ENCODE peak calls at places on chromosomes 11 and 22, in ten cellular contexts. One of them, this sample, is unnamed.

GRCh38 chr11:124900464-124900863 is 2.8 kb upstream of the ROBO4 start:
- DNase-seq in ovary: peak; percentile 52
- DNase-seq in adrenal gland: peak; percentile 53
- DNase-seq in fibroblast of mammary gland: peak; percentile 93
- DNase-seq in A549: peak; percentile 41
- DNase-seq in cardiac fibroblast: peak; percentile 81
- DNase-seq in astrocyte of the spinal cord: peak; percentile 87
- DNase-seq in body of pancreas: no peak
- DNase-seq in left ventricle myocardium inferior: no peak
- DNase-seq in IMR-90: peak; percentile 93
- DNase-seq in this sample: peak; percentile 50

GRCh38 chr11:64248578-64248977 is 1.8 kb upstream of the PPP1R14B start:
- DNase-seq in ovary: no peak
- DNase-seq in adrenal gland: no peak
- DNase-seq in fibroblast of mammary gland: no peak
- DNase-seq in A549: no peak
- DNase-seq in cardiac fibroblast: no peak
- DNase-seq in astrocyte of the spinal cord: no peak
- DNase-seq in body of pancreas: no peak
- DNase-seq in left ventricle myocardium inferior: no peak
- DNase-seq in IMR-90: no peak
- DNase-seq in this sample: no peak

GRCh38 chr11:106228996-106229395 is 151.5 kb downstream of the AASDHPPT start:
- DNase-seq in ovary: no peak
- DNase-seq in adrenal gland: no peak
- DNase-seq in fibroblast of mammary gland: peak; percentile 29
- DNase-seq in A549: no peak
- DNase-seq in cardiac fibroblast: no peak
- DNase-seq in astrocyte of the spinal cord: no peak
- DNase-seq in body of pancreas: no peak
- DNase-seq in left ventricle myocardium inferior: no peak
- DNase-seq in IMR-90: no peak
- DNase-seq in this sample: no peak

GRCh38 chr11:104443387-104443786 is 279.4 kb upstream of the PDGFD start:
- DNase-seq in ovary: no peak
- DNase-seq in adrenal gland: no peak
- DNase-seq in fibroblast of mammary gland: no peak
- DNase-seq in A549: no peak
- DNase-seq in cardiac fibroblast: peak; percentile 43
- DNase-seq in astrocyte of the spinal cord: no peak
- DNase-seq in body of pancreas: no peak
- DNase-seq in left ventricle myocardium inferior: no peak
- DNase-seq in IMR-90: no peak
- DNase-seq in this sample: no peak

GRCh38 chr11:128694618-128695481 is 978 bp downstream of the FLI1 start:
- DNase-seq in ovary: no peak
- DNase-seq in adrenal gland: no peak
- DNase-seq in fibroblast of mammary gland: no peak
- DNase-seq in A549: no peak
- DNase-seq in cardiac fibroblast: peak; percentile 51
- DNase-seq in astrocyte of the spinal cord: peak; percentile 35
- DNase-seq in body of pancreas: no peak
- DNase-seq in left ventricle myocardium inferior: no peak
- DNase-seq in IMR-90: no peak
- DNase-seq in this sample: peak; percentile 89

GRCh38 chr22:35480627-35481565 is 59.7 kb upstream of the RASD2 start:
- DNase-seq in ovary: no peak
- DNase-seq in adrenal gland: no peak
- DNase-seq in fibroblast of mammary gland: no peak
- DNase-seq in A549: no peak
- DNase-seq in cardiac fibroblast: no peak
- DNase-seq in astrocyte of the spinal cord: no peak
- DNase-seq in body of pancreas: no peak
- DNase-seq in left ventricle myocardium inferior: no peak
- DNase-seq in IMR-90: no peak
- DNase-seq in this sample: no peak

GRCh38 chr11:113906038-113906437 is 1.4 kb downstream of the HTR3B start:
- DNase-seq in ovary: no peak
- DNase-seq in adrenal gland: no peak
- DNase-seq in fibroblast of mammary gland: peak; percentile 43
- DNase-seq in A549: peak; percentile 10
- DNase-seq in cardiac fibroblast: peak; percentile 22
- DNase-seq in astrocyte of the spinal cord: peak; percentile 9
- DNase-seq in body of pancreas: peak; percentile 37
- DNase-seq in left ventricle myocardium inferior: no peak
- DNase-seq in IMR-90: peak; percentile 51
- DNase-seq in this sample: peak; percentile 33

GRCh38 chr22:40638261-40638660 is 1.7 kb upstream of the MRTFA start:
- DNase-seq in ovary: no peak
- DNase-seq in adrenal gland: no peak
- DNase-seq in fibroblast of mammary gland: no peak
- DNase-seq in A549: no peak
- DNase-seq in cardiac fibroblast: no peak
- DNase-seq in astrocyte of the spinal cord: no peak
- DNase-seq in body of pancreas: no peak
- DNase-seq in left ventricle myocardium inferior: no peak
- DNase-seq in IMR-90: no peak
- DNase-seq in this sample: no peak

GRCh38 chr11:11608783-11609232 is 13.0 kb downstream of the GALNT18 start:
- DNase-seq in ovary: no peak
- DNase-seq in adrenal gland: no peak
- DNase-seq in fibroblast of mammary gland: peak; percentile 47
- DNase-seq in A549: no peak
- DNase-seq in cardiac fibroblast: peak; percentile 19
- DNase-seq in astrocyte of the spinal cord: no peak
- DNase-seq in body of pancreas: no peak
- DNase-seq in left ventricle myocardium inferior: no peak
- DNase-seq in IMR-90: peak; percentile 71
- DNase-seq in this sample: no peak

GRCh38 chr11:10893713-10894112 is 35.9 kb upstream of the ZBED5 start:
- DNase-seq in ovary: no peak
- DNase-seq in adrenal gland: no peak
- DNase-seq in fibroblast of mammary gland: peak; percentile 86
- DNase-seq in A549: peak; percentile 18
- DNase-seq in cardiac fibroblast: peak; percentile 59
- DNase-seq in astrocyte of the spinal cord: peak; percentile 62
- DNase-seq in body of pancreas: no peak
- DNase-seq in left ventricle myocardium inferior: no peak
- DNase-seq in IMR-90: peak; percentile 89
- DNase-seq in this sample: no peak

GRCh38 chr22:23767303-23767672 is 484 bp downstream of the CHCHD10 start:
- DNase-seq in ovary: no peak
- DNase-seq in adrenal gland: no peak
- DNase-seq in fibroblast of mammary gland: no peak
- DNase-seq in A549: no peak
- DNase-seq in cardiac fibroblast: no peak
- DNase-seq in astrocyte of the spinal cord: no peak
- DNase-seq in body of pancreas: no peak
- DNase-seq in left ventricle myocardium inferior: no peak
- DNase-seq in IMR-90: no peak
- DNase-seq in this sample: no peak
- H3K4me3 ChIP-seq in ovary: peak overlapping the region; percentile 52
- H3K4me3 ChIP-seq in adrenal gland: peak overlapping the region; percentile 61
- H3K4me3 ChIP-seq in fibroblast of mammary gland: peak overlapping the region; percentile 60
- H3K4me3 ChIP-seq in A549: peak overlapping the region; percentile 66
- H3K4me3 ChIP-seq in cardiac fibroblast: peak overlapping the region; percentile 59
- H3K4me3 ChIP-seq in astrocyte of the spinal cord: peak overlapping the region; percentile 56
- H3K4me3 ChIP-seq in body of pancreas: peak overlapping the region; percentile 57
- H3K4me3 ChIP-seq in left ventricle myocardium inferior: peak overlapping the region; percentile 78
- H3K4me3 ChIP-seq in IMR-90: peak overlapping the region; percentile 43
- H3K4me3 ChIP-seq in this sample: peak overlapping the region; percentile 73

DNA sequence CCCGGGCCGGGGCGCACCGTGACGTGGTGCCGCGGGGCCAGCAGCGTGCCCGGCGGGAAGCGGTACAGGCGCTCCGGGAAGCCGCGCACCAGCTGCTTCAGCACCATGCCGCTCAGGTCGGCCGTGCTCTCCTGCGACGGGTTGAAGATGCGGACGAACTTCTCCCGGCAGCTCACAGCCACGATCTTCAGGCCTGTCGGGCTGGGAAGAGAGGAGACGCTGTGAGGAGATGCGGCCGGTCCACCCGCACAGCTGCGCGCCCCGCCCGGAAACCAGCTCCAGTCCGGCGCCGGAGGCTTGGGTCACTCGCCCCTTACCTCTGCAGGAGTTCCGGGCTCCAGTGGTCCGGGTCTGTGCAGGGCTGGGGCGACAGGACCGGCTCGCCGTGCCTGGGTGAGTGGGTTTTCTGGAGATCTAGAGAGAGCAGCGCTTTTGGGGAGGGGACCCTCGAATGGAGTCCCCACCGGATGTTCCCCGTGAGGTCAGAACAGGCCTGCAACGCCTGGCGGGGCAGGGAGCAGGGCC is 4.3 kb downstream of the LMNTD2 start:
- DNase-seq in ovary: no peak
- DNase-seq in adrenal gland: no peak
- DNase-seq in fibroblast of mammary gland: no peak
- DNase-seq in A549: no peak
- DNase-seq in cardiac fibroblast: no peak
- DNase-seq in astrocyte of the spinal cord: no peak
- DNase-seq in body of pancreas: no peak
- DNase-seq in left ventricle myocardium inferior: no peak
- DNase-seq in IMR-90: no peak
- DNase-seq in this sample: no peak
- H3K4me3 ChIP-seq in ovary: no peak overlapping the region
- H3K4me3 ChIP-seq in adrenal gland: no peak overlapping the region
- H3K4me3 ChIP-seq in fibroblast of mammary gland: no peak overlapping the region
- H3K4me3 ChIP-seq in A549: no peak overlapping the region
- H3K4me3 ChIP-seq in cardiac fibroblast: no peak overlapping the region
- H3K4me3 ChIP-seq in astrocyte of the spinal cord: no peak overlapping the region
- H3K4me3 ChIP-seq in body of pancreas: no peak overlapping the region
- H3K4me3 ChIP-seq in left ventricle myocardium inferior: peak overlapping the region; percentile 52
- H3K4me3 ChIP-seq in IMR-90: no peak overlapping the region
- H3K4me3 ChIP-seq in this sample: peak overlapping the region; percentile 56

GRCh38 chr22:23071163-23072034 is 1.1 kb downstream of the GNAZ start:
- DNase-seq in ovary: peak; percentile 45
- DNase-seq in adrenal gland: no peak
- DNase-seq in fibroblast of mammary gland: no peak
- DNase-seq in A549: no peak
- DNase-seq in cardiac fibroblast: no peak
- DNase-seq in astrocyte of the spinal cord: no peak
- DNase-seq in body of pancreas: no peak
- DNase-seq in left ventricle myocardium inferior: peak; percentile 13
- DNase-seq in IMR-90: no peak
- DNase-seq in this sample: no peak
- H3K4me3 ChIP-seq in ovary: peak overlapping the region; percentile 78
- H3K4me3 ChIP-seq in adrenal gland: no peak overlapping the region
- H3K4me3 ChIP-seq in fibroblast of mammary gland: no peak overlapping the region
- H3K4me3 ChIP-seq in A549: peak overlapping the region; percentile 81
- H3K4me3 ChIP-seq in cardiac fibroblast: no peak overlapping the region
- H3K4me3 ChIP-seq in astrocyte of the spinal cord: peak overlapping the region; percentile 40
- H3K4me3 ChIP-seq in body of pancreas: no peak overlapping the region
- H3K4me3 ChIP-seq in left ventricle myocardium inferior: peak overlapping the region; percentile 73
- H3K4me3 ChIP-seq in IMR-90: no peak overlapping the region
- H3K4me3 ChIP-seq in this sample: peak overlapping the region; percentile 67

GRCh38 chr22:20206709-20207215 is 55.9 kb upstream of the CCDC188 start:
- DNase-seq in ovary: no peak
- DNase-seq in adrenal gland: no peak
- DNase-seq in fibroblast of mammary gland: peak; percentile 33
- DNase-seq in A549: no peak
- DNase-seq in cardiac fibroblast: peak; percentile 21
- DNase-seq in astrocyte of the spinal cord: no peak
- DNase-seq in body of pancreas: peak; percentile 27
- DNase-seq in left ventricle myocardium inferior: no peak
- DNase-seq in IMR-90: peak; percentile 22
- DNase-seq in this sample: peak; percentile 73
- H3K4me3 ChIP-seq in ovary: peak overlapping the region; percentile 45
- H3K4me3 ChIP-seq in adrenal gland: no peak overlapping the region
- H3K4me3 ChIP-seq in fibroblast of mammary gland: peak overlapping the region; percentile 68
- H3K4me3 ChIP-seq in A549: peak overlapping the region; percentile 64
- H3K4me3 ChIP-seq in cardiac fibroblast: peak overlapping the region; percentile 65
- H3K4me3 ChIP-seq in astrocyte of the spinal cord: peak overlapping the region; percentile 55
- H3K4me3 ChIP-seq in body of pancreas: no peak overlapping the region
- H3K4me3 ChIP-seq in left ventricle myocardium inferior: peak overlapping the region; percentile 73
- H3K4me3 ChIP-seq in IMR-90: peak overlapping the region; percentile 79
- H3K4me3 ChIP-seq in this sample: peak overlapping the region; percentile 86

GRCh38 chr11:3155691-3156258 is 9.3 kb downstream of the OSBPL5 start:
- DNase-seq in ovary: peak; percentile 34
- DNase-seq in adrenal gland: no peak
- DNase-seq in fibroblast of mammary gland: peak; percentile 93
- DNase-seq in A549: no peak
- DNase-seq in cardiac fibroblast: peak; percentile 48
- DNase-seq in astrocyte of the spinal cord: peak; percentile 49
- DNase-seq in body of pancreas: no peak
- DNase-seq in left ventricle myocardium inferior: peak; percentile 20
- DNase-seq in IMR-90: no peak
- DNase-seq in this sample: no peak
- H3K4me3 ChIP-seq in ovary: no peak overlapping the region
- H3K4me3 ChIP-seq in adrenal gland: no peak overlapping the region
- H3K4me3 ChIP-seq in fibroblast of mammary gland: peak overlapping the region; percentile 25
- H3K4me3 ChIP-seq in A549: no peak overlapping the region
- H3K4me3 ChIP-seq in cardiac fibroblast: no peak overlapping the region
- H3K4me3 ChIP-seq in astrocyte of the spinal cord: no peak overlapping the region
- H3K4me3 ChIP-seq in body of pancreas: no peak overlapping the region
- H3K4me3 ChIP-seq in left ventricle myocardium inferior: peak overlapping the region; percentile 40
- H3K4me3 ChIP-seq in IMR-90: no peak overlapping the region
- H3K4me3 ChIP-seq in this sample: no peak overlapping the region

DNA sequence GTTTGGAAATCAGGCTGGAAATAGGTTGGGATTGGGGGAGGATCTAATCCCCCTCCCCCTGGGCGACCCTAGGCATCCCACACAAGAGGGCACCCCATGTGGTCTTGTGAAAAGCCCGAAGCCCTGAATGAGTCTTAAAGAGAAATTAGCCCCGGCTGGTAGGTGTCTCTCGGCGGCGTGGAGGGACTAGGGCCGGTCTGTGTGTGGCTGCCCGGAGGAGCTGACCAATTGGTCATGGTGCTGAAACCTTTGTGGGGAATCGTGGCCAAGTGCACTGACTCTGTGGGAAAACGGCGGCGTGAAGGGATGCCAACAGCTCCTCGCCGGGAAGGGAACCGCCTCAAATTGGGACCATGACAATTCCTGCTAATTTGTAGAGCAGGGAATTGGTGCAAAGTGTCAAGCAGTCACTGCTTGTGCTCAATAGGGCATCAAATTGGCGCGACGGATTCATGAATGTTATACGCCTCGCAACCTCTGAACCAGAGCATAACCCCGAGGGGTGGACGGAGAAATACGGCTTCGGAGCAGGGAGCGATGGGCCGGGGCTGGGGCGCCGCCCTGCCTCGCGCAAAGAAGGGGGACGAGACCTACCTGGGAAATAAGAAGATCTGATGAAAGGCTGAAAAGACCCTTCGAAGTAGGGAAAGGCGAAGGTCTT is 1.5 kb downstream of the DBX1 start:
- DNase-seq in ovary: peak; percentile 56
- DNase-seq in adrenal gland: peak; percentile 74
- DNase-seq in fibroblast of mammary gland: peak; percentile 56
- DNase-seq in A549: no peak
- DNase-seq in cardiac fibroblast: peak; percentile 76
- DNase-seq in astrocyte of the spinal cord: peak; percentile 69
- DNase-seq in body of pancreas: peak; percentile 68
- DNase-seq in left ventricle myocardium inferior: peak; percentile 42
- DNase-seq in IMR-90: peak; percentile 50
- DNase-seq in this sample: peak; percentile 42
- H3K4me3 ChIP-seq in ovary: no peak overlapping the region
- H3K4me3 ChIP-seq in adrenal gland: no peak overlapping the region
- H3K4me3 ChIP-seq in fibroblast of mammary gland: no peak overlapping the region
- H3K4me3 ChIP-seq in A549: no peak overlapping the region
- H3K4me3 ChIP-seq in cardiac fibroblast: no peak overlapping the region
- H3K4me3 ChIP-seq in astrocyte of the spinal cord: no peak overlapping the region
- H3K4me3 ChIP-seq in body of pancreas: no peak overlapping the region
- H3K4me3 ChIP-seq in left ventricle myocardium inferior: no peak overlapping the region
- H3K4me3 ChIP-seq in IMR-90: no peak overlapping the region
- H3K4me3 ChIP-seq in this sample: no peak overlapping the region